ENCODE peak calls at places on chromosome 14, in ten cellular contexts. N is astrocyte of the hippocampus; P is NB4; R is GM12891; U is activated CD4-positive, alpha-beta T cell treated with anti-CD3 and anti-CD28 coated beads, Interleukin-2, amount 50 U/mL, for 24 hours; Q is amniotic stem cell; A is fibroblast of the conjunctiva; V is left cardiac atrium; W is iris pigment epithelial cell; I is activated CD8-positive, alpha-beta memory T cell treated with anti-CD3 and anti-CD28 coated beads, Interleukin-2, amount 10 ng/mL, durations not matched to agents 7 days and 5 days. E is an unnamed sample.

GRCh38 chr14:88323520-88324199 is 591 bp upstream of the KCNK10 start:
- DNase-seq in U (no peak), V (no peak), N (peak; percentile 57), W (peak; percentile 29), Q (no peak), A (no peak), P (no peak), R (peak; percentile 83), I (no peak), E (no peak)

GRCh38 chr14:22839159-22839779 is 2.9 kb downstream of the MMP14 start:
- DNase-seq in P (peak; percentile 45), R (no peak), V (no peak), A (no peak), N (no peak), U (no peak), I (no peak), W (peak; percentile 75), Q (no peak), E (no peak)

GRCh38 chr14:36161781-36162180 is 14.7 kb downstream of the PTCSC3 start:
- DNase-seq in N (no peak), I (no peak), V (no peak), P (no peak), R (no peak), U (no peak), Q (no peak), W (no peak), A (no peak), E (no peak)

GRCh38 chr14:22737052-22737451 is 29.4 kb upstream of the OXA1L start:
- DNase-seq in U (no peak), W (peak; percentile 6), P (no peak), A (no peak), R (peak; percentile 61), Q (no peak), I (peak; percentile 68), N (no peak), V (no peak), E (peak; percentile 22)

GRCh38 chr14:50733479-50733878 is 65.4 kb upstream of the SAV1 start:
- DNase-seq in R (no peak), U (no peak), I (no peak), N (no peak), W (no peak), V (no peak), P (no peak), Q (no peak), A (peak; percentile 20), E (no peak)

GRCh38 chr14:64966976-64967375 is 5.2 kb downstream of the RAB15 start:
- DNase-seq in V (no peak), A (no peak), I (no peak), U (no peak), R (no peak), Q (no peak), W (no peak), P (no peak), N (no peak), E (no peak)

GRCh38 chr14:57866199-57866755 is 385 bp upstream of the SLC35F4 start:
- DNase-seq in I (no peak), Q (no peak), N (no peak), U (no peak), W (no peak), R (no peak), V (no peak), A (no peak), P (no peak), E (no peak)

GRCh38 chr14:61774861-61775260 is 12.6 kb downstream of the SNAPC1 start:
- DNase-seq in N (no peak), V (no peak), P (no peak), U (no peak), A (no peak), Q (no peak), R (no peak), I (no peak), W (no peak), E (no peak)

GRCh38 chr14:71595441-71595840 is 336.8 kb upstream of the RGS6 start:
- DNase-seq in P (no peak), U (no peak), I (no peak), V (no peak), A (no peak), N (no peak), W (no peak), R (no peak), Q (no peak), E (no peak)

E was measured in OCI-M1.